ENCODE peak calls at places on chromosomes 11 and 22, in four cellular contexts. C, X, S and E are unnamed samples.

GRCh38 chr22:38696606-38697005 is 4.1 kb downstream of the JOSD1 start:
- DNase-seq in C (peak), X (peak), S (no peak), E (peak)

GRCh38 chr11:23727821-23728220 is 769.0 kb upstream of the LUZP2 start:
- DNase-seq in C (no peak), X (no peak), S (no peak), E (peak)

GRCh38 chr11:95682552-95682951 is 107.0 kb downstream of the FAM76B start:
- DNase-seq in C (no peak), X (no peak), S (no peak), E (peak)

GRCh38 chr11:121625784-121626506 is 173.2 kb upstream of the SORL1-AS1 start:
- DNase-seq in C (no peak), X (no peak), S (no peak), E (no peak)

GRCh38 chr11:34068098-34068497 is 16.6 kb downstream of the CAPRIN1 start:
- DNase-seq in C (no peak), X (no peak), S (no peak), E (peak)

GRCh38 chr11:626475-627272 is at the start of gene SCT:
- DNase-seq in C (no peak), X (no peak), S (no peak), E (no peak)

GRCh38 chr11:87173185-87174039 is 135.7 kb downstream of the TMEM135 start:
- DNase-seq in C (peak), X (no peak), S (no peak), E (peak)

GRCh38 chr11:114317738-114318137 is 21.5 kb downstream of the NNMT start:
- DNase-seq in C (no peak), X (peak), S (no peak), E (peak)

GRCh38 chr11:104623518-104623917 is 274.7 kb downstream of the CASP12 start:
- DNase-seq in C (no peak), X (no peak), S (no peak), E (peak)

GRCh38 chr11:1746516-1746931 is 3.9 kb downstream of the IFITM10 start:
- DNase-seq in C (no peak), X (no peak), S (no peak), E (no peak)

GRCh38 chr11:67284811-67285540 is 4.1 kb upstream of the ANKRD13D start:
- DNase-seq in C (no peak), X (no peak), S (no peak), E (no peak)

GRCh38 chr22:44668886-44669724 is 32.9 kb upstream of the PRR5 start:
- DNase-seq in C (no peak), X (no peak), S (no peak), E (no peak)

GRCh38 chr11:134471341-134472187 is 59.5 kb upstream of the B3GAT1 start:
- DNase-seq in C (no peak), X (no peak), S (no peak), E (no peak)

GRCh38 chr22:31250740-31251330 is 38.7 kb downstream of the LIMK2 start:
- DNase-seq in C (peak), X (no peak), S (no peak), E (no peak)

GRCh38 chr11:64021742-64022067 is 14.0 kb upstream of the FLRT1 start:
- DNase-seq in C (no peak), X (no peak), S (no peak), E (no peak)

GRCh38 chr11:13339196-13340153 is 61.9 kb downstream of the BMAL1 start:
- DNase-seq in C (no peak), X (peak), S (no peak), E (peak)

GRCh38 chr22:50732681-50733080 is 5.3 kb upstream of the ACR start:
- DNase-seq in C (no peak), X (no peak), S (no peak), E (no peak)

GRCh38 chr22:46085831-46086576 is 64.3 kb upstream of the PPARA start:
- DNase-seq in C (no peak), X (peak), S (no peak), E (no peak)

GRCh38 chr11:112216591-112217105 is 9.6 kb upstream of the PTS start:
- DNase-seq in C (no peak), X (no peak), S (no peak), E (no peak)

GRCh38 chr11:91220476-91221202 is 997.8 kb upstream of the CHORDC1 start:
- DNase-seq in C (no peak), X (no peak), S (no peak), E (no peak)

GRCh38 chr22:43002198-43002577 is 12.8 kb downstream of the PACSIN2 start:
- DNase-seq in C (no peak), X (no peak), S (no peak), E (peak)

GRCh38 chr11:35964846-35965245 is 21.0 kb downstream of the LDLRAD3 start:
- DNase-seq in C (no peak), X (no peak), S (no peak), E (peak)

DNA sequence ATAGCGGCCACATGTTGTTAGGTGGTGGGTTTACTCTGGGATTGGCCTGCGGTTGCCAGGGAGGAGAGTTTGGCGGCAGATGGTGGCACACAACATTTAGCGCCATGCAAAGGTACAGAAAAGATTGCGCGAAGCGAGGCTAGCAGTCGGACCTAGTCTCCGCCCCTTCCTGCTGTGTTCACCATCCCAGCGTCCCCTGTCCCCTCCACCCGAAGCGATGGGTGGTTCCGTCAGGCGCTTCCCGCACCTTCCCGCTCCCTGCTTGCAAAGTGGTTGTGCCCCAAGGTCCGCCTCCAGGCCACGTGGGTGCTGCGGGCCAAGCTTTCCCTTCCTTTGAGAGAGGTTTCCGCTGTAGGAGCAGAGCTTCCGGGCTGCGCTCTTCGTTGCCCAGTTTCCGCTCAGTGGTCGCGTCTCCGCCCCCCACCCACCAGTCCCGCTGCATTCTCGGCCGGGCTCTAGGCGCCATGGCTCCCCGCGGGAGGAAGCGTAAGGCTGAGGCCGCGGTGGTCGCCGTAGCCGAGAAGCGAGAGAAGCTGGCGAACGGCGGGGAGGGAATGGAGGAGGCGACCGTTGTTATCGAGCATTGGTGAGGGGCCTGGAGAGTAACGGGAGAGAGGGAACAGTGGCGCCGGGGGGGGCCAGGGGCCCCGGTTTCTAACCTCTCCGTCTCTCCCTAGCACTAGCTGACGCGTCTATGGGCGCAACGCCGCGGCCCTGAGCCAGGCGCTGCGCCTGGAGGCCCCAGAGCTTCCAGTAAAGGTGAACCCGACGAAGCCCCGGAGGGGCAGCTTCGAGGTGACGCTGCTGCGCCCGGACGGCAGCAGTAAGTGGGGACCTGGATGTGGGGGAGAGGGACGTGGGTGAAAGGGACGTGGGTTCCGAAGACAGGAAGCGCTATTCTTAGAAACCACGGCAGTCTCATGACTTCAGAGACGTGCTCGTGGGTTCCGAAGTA is at the start of gene SELENOH:
- DNase-seq in C (peak), X (peak), S (peak), E (peak)
- TF ChIP-seq EZH2 in C (no peak), X (no peak), S (no peak), E (no peak)

DNA sequence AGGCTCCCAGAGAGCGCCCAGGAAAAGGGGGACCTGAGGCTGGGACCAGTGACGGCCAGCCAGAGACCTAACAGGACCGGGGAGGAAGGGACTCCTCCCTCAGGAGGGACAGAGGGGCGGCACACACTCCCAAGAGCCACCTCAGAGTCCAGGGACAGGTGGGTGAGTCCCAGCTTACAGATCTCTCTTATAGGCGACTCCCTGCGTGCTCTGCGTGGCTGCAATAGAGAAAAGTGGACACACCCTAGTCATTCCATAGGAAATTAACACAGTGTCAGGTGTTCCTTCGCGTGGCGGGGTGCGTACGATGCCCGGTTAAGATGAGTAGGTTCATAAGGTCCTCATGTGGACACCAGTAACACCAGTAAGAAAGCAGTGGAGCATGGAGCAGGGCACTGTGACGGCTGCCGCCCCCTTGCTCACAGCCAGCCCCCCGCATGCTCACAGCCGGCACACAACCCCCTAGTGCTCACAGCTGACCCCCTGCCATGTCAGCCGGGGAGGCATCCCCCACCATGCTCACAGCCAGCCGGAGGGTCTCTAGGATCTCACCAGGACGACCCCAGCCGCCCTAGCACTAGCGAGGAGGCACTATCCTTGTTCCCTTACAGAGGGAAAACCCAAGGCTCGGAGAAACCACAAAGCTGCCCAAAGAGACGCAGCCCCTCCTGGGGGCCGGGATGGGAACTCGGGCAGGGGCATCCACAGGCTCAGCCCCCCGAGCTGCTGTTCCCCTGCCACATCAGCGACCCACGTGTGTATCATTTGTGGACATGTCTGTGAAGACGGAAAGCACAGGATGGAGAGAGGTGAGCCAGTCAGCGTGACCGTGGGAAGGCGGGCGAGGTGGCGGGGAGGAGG is 426.8 kb downstream of the TBC1D22A start:
- DNase-seq in C (no peak), X (no peak), S (no peak), E (no peak)
- TF ChIP-seq JUN in C (no peak), X (no peak), S (no peak), E (no peak)

GRCh38 chr11:74112877-74113276 is 57.9 kb downstream of the C2CD3 start:
- DNase-seq in C (no peak), X (no peak), S (no peak), E (no peak)

GRCh38 chr11:74121804-74122203 is 49.0 kb downstream of the C2CD3 start:
- DNase-seq in C (no peak), X (no peak), S (no peak), E (no peak)

GRCh38 chr11:74116719-74117118 is 54.1 kb downstream of the C2CD3 start:
- DNase-seq in C (no peak), X (no peak), S (no peak), E (no peak)
- TF ChIP-seq POLR2AphosphoS5 in C (no peak), X (no peak), S (no peak), E (no peak)

DNA sequence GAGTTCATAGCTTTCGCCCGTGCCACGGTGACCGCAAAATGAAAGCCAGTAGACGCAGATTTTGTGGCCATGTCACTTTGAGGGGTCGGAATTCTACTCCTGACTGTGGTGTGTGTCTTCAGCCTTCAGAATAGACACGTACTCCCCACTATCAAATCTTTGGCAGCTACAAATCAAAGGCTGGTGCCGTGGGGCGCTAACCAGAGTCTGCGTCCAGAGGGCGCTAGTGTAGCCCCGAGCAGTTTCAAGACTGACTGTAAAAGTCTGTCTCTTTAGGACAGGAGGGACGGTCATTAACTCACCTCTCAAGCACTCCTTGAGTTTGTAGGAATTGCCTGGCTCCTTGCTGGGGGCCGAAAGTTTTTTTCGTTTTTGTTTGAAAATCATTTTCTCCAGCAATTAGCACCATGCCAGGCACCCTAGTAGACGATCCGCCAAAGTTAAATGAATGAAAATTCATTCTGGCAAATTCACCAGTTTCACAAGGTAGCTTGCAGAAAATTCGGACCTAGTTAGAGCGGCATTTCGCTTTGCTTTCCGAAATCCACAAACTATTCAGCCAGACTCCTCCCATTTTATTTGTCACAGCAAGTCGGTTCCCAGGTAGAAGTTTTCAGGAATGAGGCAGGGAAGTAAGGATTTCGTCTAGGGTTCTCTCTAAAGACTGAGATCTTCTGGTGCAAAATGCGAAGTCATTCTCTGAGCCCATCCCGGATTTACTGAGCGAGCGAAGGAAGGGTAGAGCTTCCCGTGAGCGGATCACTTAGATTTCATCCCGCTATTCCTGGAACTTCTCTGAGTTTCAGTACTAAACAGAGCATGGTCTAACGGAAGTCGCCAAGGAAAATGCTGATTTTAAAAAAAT is 2.8 kb upstream of the CALCA start:
- DNase-seq in C (peak), X (peak), S (no peak), E (peak)
- TF ChIP-seq EZH2 in C (no peak), X (no peak), S (no peak), E (no peak)

GRCh38 chr11:62119569-62119968 is 4.2 kb upstream of the INCENP start:
- DNase-seq in C (no peak), X (no peak), S (no peak), E (no peak)

GRCh38 chr11:62123669-62124185 is at the start of gene INCENP:
- DNase-seq in C (peak), X (peak), S (peak), E (peak)

GRCh38 chr11:62122076-62122475 is 1.7 kb upstream of the INCENP start:
- DNase-seq in C (peak), X (peak), S (no peak), E (no peak)

GRCh38 chr11:62120001-62120400 is 3.8 kb upstream of the INCENP start:
- DNase-seq in C (no peak), X (no peak), S (no peak), E (no peak)

DNA sequence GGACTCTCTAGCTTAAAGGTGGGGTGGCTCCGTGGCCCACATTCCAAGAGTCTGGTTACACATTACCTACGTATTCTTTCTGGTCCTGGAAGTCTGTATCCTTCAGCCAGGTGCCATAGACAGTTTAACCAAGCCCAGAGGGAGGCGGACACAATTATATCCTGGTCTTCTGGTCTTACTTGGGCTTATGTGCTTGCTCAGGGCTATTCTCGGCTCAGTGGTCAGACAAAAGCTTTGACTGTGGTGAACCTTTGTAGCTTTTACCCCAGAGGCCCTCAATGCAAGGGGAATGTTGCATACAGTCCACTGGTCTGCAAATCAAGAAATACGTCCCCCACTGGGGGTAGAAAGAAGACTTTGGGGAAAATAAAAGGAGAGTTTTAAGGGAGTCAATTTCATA is 3.3 kb upstream of the INCENP start:
- DNase-seq in C (no peak), X (no peak), S (no peak), E (no peak)
- TF ChIP-seq JUN in C (no peak), X (no peak), S (no peak), E (no peak)

DNA sequence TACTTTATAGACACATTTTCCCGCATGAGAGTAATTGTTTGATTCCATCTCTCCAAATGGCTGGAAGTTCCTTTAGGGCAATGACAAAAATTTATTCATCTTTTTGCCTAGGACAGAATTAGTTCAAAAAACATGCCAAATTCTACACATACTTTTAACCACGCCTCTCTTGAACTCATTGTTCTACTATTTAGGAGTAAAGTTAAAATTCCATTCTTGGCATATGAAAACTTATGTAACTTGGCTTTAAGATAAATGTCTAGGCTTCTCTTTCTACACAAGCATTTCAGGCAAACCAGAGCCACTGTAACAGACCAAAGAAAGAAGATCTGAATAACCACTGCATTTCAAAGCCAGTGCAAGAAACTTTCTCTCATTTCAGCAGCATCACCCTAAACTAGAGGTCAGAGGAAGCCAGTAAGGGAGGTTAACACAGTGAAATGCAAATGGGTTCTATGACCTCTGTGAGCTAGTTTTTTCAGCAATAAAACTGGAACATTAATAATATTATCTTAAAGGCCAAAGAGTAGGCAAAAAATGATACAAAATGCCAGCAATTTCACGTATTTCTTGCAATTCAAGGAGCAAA is 73.0 kb downstream of the RSF1 start:
- DNase-seq in C (no peak), X (no peak), S (no peak), E (no peak)
- TF ChIP-seq POLR2AphosphoS5 in C (no peak), X (no peak), S (no peak), E (no peak)

DNA sequence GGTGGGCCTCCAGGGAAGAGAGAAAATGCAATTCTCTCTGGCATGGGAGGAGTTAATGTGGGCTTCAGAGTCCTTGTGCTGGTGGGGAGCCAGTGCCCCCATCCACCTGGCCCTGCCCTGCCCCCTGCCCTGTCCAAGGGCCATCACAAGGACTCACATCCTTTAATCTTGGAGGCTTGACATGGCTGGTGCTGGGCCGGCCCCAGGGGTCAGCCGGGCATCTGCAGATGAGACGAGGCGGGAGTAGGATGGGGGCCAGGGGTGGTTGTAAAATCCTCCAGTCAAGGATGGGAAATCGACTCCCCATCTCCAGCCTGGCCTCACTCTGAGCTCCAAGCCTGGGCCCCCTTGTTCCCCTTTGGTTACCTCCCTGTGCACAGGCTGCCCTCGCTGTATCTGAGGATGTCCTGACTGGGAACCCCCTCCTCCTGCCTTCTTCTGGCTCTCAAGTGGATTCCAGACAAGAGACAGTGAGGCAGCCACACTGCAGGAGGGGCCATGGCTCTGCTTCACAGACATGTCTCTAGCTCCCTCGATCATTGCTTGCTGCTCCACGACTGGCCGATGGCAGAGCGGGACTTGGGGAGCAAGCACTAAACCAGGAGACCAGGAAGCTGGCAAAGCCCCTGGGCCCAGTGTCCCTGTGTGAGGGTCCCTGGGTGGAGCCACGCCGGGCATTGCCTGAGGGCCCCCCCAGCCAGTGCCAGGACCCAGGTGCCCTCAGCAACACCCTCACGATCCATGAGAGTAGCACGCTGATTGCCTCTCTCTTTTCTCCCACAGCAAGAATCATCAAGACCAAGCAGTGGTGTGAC is 1120.5 kb downstream of the BRD1 start:
- DNase-seq in C (no peak), X (no peak), S (no peak), E (no peak)
- TF ChIP-seq EZH2 in C (no peak), X (no peak), S (no peak), E (no peak)